ENCODE peak calls at places on chromosomes 1 and 21, in seven cellular contexts. I is ascending aorta; Y is tibial artery; D is SJSA1; H is neuronal stem cell; W is psoas muscle; A is naive thymus-derived CD4-positive, alpha-beta T cell. Z is an unnamed sample.
A peak's percentile ranks its signal among the peaks of the same experiment; 100 is the strongest.

GRCh38 chr1:92876351-92876750 is 44.5 kb downstream of the RPL5 start:
- DNase-seq in I (no peak), H (no peak), D (no peak), A (no peak), W (no peak), Y (no peak), Z (no peak)

GRCh38 chr21:36297938-36298572 is 21.9 kb upstream of the MORC3 start:
- DNase-seq in A (peak; percentile 88), D (no peak), W (no peak), Y (peak; percentile 23), I (peak; percentile 69), H (no peak), Z (peak; percentile 85)

GRCh38 chr1:59218521-59219236 is 78.2 kb upstream of the FGGY start:
- DNase-seq in Y (no peak), W (no peak), D (no peak), A (no peak), I (no peak), H (no peak), Z (no peak)

GRCh38 chr1:164660415-164661174 is 101.6 kb downstream of the PBX1 start:
- DNase-seq in D (no peak), A (peak; percentile 50), I (no peak), H (no peak), W (no peak), Y (no peak), Z (no peak)

GRCh38 chr21:26715878-26716506 is 129.2 kb downstream of the ADAMTS1 start:
- DNase-seq in D (peak; percentile 44), A (peak; percentile 5), W (no peak), Y (no peak), H (peak; percentile 49), I (no peak), Z (no peak)

GRCh38 chr1:204583909-204584632 is 67.9 kb downstream of the MDM4 start:
- DNase-seq in W (no peak), H (no peak), D (no peak), I (no peak), A (no peak), Y (no peak), Z (no peak)

GRCh38 chr1:62198781-62199125 is 4.1 kb downstream of the L1TD1 start:
- DNase-seq in H (no peak), D (no peak), W (no peak), I (no peak), A (no peak), Y (no peak), Z (no peak)

GRCh38 chr1:233294991-233295774 is at the start of gene PCNX2:
- DNase-seq in Y (no peak), H (peak; percentile 33), I (no peak), W (peak; percentile 48), D (peak; percentile 64), A (peak; percentile 56), Z (peak; percentile 70)

GRCh38 chr1:64966158-64966963 is at the start of gene JAK1:
- DNase-seq in H (peak; percentile 85), I (peak; percentile 87), A (peak; percentile 87), W (peak; percentile 90), Y (peak; percentile 91), D (peak; percentile 82), Z (peak; percentile 88)

GRCh38 chr1:117559985-117560384 is 45.9 kb upstream of the TENT5C start:
- DNase-seq in I (no peak), D (no peak), W (no peak), H (no peak), A (no peak), Y (no peak), Z (no peak)

GRCh38 chr1:93237021-93237420 is 56.5 kb downstream of the CCDC18 start:
- DNase-seq in W (no peak), Y (no peak), H (no peak), A (no peak), D (no peak), I (no peak), Z (no peak)

GRCh38 chr21:46454634-46455390 is 3.9 kb upstream of the DIP2A start:
- DNase-seq in D (no peak), A (no peak), I (no peak), H (no peak), Y (no peak), W (no peak), Z (no peak)

GRCh38 chr1:31483012-31483946 is 70.3 kb downstream of the SERINC2 start:
- DNase-seq in A (no peak), Y (no peak), W (no peak), H (no peak), D (no peak), I (peak; percentile 76), Z (no peak)

GRCh38 chr1:54329337-54329954 is 76.7 kb downstream of the SSBP3 start:
- DNase-seq in H (no peak), I (no peak), D (no peak), W (no peak), A (no peak), Y (no peak), Z (no peak)

GRCh38 chr1:197467881-197468280 is 199.8 kb downstream of the CRB1 start:
- DNase-seq in I (no peak), H (no peak), W (no peak), A (no peak), D (no peak), Y (no peak), Z (no peak)

GRCh38 chr1:181134543-181135461 is 46.3 kb downstream of the IER5 start:
- DNase-seq in D (peak; percentile 83), I (peak; percentile 83), W (no peak), A (no peak), H (no peak), Y (peak; percentile 81), Z (no peak)

GRCh38 chr21:29613021-29613420 is 314.3 kb downstream of the BACH1 start:
- DNase-seq in W (no peak), A (no peak), I (no peak), D (no peak), Y (no peak), H (no peak), Z (no peak)

GRCh38 chr1:104648269-104648691 is 898.6 kb downstream of the AMY1C start:
- DNase-seq in D (no peak), I (no peak), W (no peak), Y (no peak), A (no peak), H (peak; percentile 32), Z (no peak)

GRCh38 chr21:14911351-14911750 is 153.4 kb downstream of the NRIP1 start:
- DNase-seq in H (no peak), I (no peak), A (no peak), D (no peak), W (no peak), Y (no peak), Z (no peak)

GRCh38 chr1:54601730-54602129 is 21.6 kb downstream of the FAM151A start:
- DNase-seq in W (no peak), I (no peak), A (no peak), Y (no peak), H (no peak), D (no peak), Z (no peak)

GRCh38 chr1:156098782-156099181 is 15.7 kb upstream of the LMNA start:
- DNase-seq in W (no peak), A (no peak), Y (no peak), D (no peak), I (no peak), H (no peak), Z (no peak)

GRCh38 chr1:115717541-115717940 is 51.0 kb downstream of the CASQ2 start:
- DNase-seq in A (peak; percentile 7), Y (no peak), W (peak; percentile 30), I (peak; percentile 68), H (no peak), D (peak; percentile 18), Z (no peak)

GRCh38 chr1:52970149-52970548 is 43.1 kb downstream of the SCP2 start:
- DNase-seq in I (no peak), D (no peak), Y (no peak), A (no peak), W (no peak), H (no peak), Z (no peak)

DNA sequence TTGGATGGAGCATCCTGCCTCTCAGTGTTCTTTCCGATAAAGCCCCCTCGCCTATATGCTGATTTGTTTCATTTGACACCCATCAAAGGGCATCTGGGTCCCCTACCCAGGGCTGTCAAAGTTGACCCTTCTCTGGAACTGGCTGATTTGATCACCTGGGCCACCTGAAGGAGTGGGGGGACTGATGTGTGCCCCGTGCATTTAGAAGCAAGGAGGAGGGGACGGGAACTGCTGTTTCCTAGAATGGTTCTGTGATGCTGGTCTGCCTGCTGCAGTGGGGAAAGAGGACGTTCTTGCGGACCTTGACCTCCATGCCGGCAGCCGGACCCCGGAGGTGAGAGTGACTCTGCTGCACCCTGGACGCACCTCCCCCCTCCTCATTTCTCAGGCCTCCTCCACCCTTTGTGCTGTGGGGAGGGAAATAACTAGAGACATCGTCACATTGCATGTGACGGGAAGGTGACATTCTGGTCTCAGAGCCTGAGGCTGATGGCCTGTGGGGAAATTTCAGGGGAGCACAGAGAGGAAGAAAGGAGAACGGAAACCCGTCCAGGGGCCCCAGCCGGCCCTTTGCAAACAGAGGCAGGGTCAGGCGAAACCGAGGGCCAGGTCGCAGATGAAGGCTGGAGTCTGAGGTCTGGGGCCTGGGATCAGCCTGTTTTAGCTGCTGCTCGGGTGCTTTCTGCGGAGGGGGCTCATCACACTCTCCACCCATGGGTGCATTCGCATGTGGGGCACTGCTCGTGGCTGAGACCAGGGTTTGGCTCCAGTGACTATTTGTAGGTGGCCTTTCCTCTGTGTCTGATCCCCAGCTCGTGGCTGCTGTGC is 25.7 kb downstream of the CRYAA start:
- DNase-seq in W (no peak), I (peak; percentile 55), Y (peak; percentile 56), D (no peak), A (no peak), H (no peak), Z (no peak)
- H3K9me3 ChIP-seq in W (peaks cover 1% of the 10 kb centered on the region), I (no peaks in the 10 kb centered on the region), Y (no peaks in the 10 kb centered on the region), D (no peaks in the 10 kb centered on the region), A (no peaks in the 10 kb centered on the region), H (peaks cover 4% of the 10 kb centered on the region), Z (no peaks in the 10 kb centered on the region)

DNA sequence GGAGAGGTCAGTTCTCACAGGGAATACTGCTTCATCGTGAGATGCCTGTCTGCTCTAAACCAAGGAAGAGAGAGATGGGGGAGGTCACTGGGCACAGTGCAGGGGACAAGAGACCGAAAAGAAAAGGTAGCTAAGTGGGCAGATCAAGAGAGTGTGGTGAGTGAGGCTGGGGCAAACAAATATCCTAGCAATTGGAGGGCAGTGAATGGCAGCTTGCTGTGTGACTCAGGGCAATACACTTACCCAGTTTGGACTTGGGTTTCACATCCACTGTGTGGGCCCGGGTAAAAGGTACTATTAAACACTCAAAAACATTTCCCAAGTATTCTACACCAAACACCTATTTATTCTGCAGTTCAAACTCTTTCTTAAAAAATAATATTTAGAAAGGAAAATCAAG is 10.2 kb downstream of the PLXNA2 start:
- DNase-seq in W (no peak), Y (no peak), I (peak; percentile 38), D (no peak), H (no peak), A (no peak), Z (no peak)
- H3K4me1 ChIP-seq in W (peaks cover 65% of the 10 kb centered on the region), Y (peaks cover 74% of the 10 kb centered on the region), I (peaks cover 33% of the 10 kb centered on the region), D (peaks cover 72% of the 10 kb centered on the region), H (peaks cover 51% of the 10 kb centered on the region), A (peaks cover 3% of the 10 kb centered on the region), Z (peaks cover 10% of the 10 kb centered on the region)

GRCh38 chr1:163197022-163197421 is 5.7 kb downstream of the RGS5 start:
- DNase-seq in W (no peak), A (no peak), Y (no peak), D (no peak), I (no peak), H (no peak), Z (no peak)
- H3K4me3 ChIP-seq in W (peak overlapping the region; percentile 0), A (no peak overlapping the region), Y (peak overlapping the region; percentile 55), D (no peak overlapping the region), I (peak overlapping the region; percentile 77), H (no peak overlapping the region), Z (no peak overlapping the region)

DNA sequence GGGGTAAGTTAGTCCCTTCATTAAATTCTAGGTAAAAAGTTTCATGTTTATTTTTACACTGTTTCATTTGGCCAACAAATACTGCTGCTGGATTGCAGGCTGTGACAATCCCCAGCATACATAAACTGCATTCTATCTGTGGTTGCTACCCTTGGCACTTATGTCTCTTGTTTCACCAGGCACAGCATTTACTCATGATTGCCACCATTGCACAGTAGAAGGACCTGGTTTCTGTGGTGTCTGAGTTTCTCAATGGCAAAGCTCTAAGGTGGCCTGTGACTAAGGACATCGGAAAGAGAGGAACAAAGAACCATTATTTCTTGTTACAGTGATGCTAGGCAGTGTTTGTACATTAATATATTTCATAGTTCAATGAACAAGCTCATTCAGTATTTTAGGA is 878.4 kb upstream of the NEGR1 start:
- DNase-seq in D (no peak), W (no peak), H (no peak), A (no peak), I (no peak), Y (no peak), Z (no peak)
- H3K9me3 ChIP-seq in D (no peaks in the 10 kb centered on the region), W (no peaks in the 10 kb centered on the region), H (no peaks in the 10 kb centered on the region), A (no peaks in the 10 kb centered on the region), I (no peaks in the 10 kb centered on the region), Y (no peaks in the 10 kb centered on the region), Z (no peaks in the 10 kb centered on the region)

Z was measured in CD8-positive, alpha-beta memory T cell.